ENCODE peak calls at places on chromosomes 7 and 10, in six cellular contexts. One of them, this sample, is unnamed.

GRCh38 chr7:28855538-28856217 is 102.5 kb downstream of the TRIL start:
- DNase-seq in transverse colon: no peak
- DNase-seq in CD4-positive, alpha-beta memory T cell: no peak
- DNase-seq in progenitor cell of endocrine pancreas: no peak
- DNase-seq in stimulated activated CD8-positive, alpha-beta memory T cell treated with anti-CD3 and anti-CD28 coated beads, Interleukin-7, amount 100 ng/mL, for 24 hours: no peak
- DNase-seq in fibroblast of pulmonary artery: peak
- DNase-seq in this sample: no peak

GRCh38 chr10:61215276-61215675 is 237.9 kb downstream of the TMEM26 start:
- DNase-seq in fibroblast of pulmonary artery: no peak
- DNase-seq in transverse colon: no peak
- DNase-seq in stimulated activated CD8-positive, alpha-beta memory T cell treated with anti-CD3 and anti-CD28 coated beads, Interleukin-7, amount 100 ng/mL, for 24 hours: no peak
- DNase-seq in CD4-positive, alpha-beta memory T cell: no peak
- DNase-seq in progenitor cell of endocrine pancreas: no peak
- DNase-seq in this sample: no peak

GRCh38 chr10:122194251-122194650 is 76.8 kb upstream of the BTBD16 start:
- DNase-seq in CD4-positive, alpha-beta memory T cell: no peak
- DNase-seq in stimulated activated CD8-positive, alpha-beta memory T cell treated with anti-CD3 and anti-CD28 coated beads, Interleukin-7, amount 100 ng/mL, for 24 hours: no peak
- DNase-seq in progenitor cell of endocrine pancreas: no peak
- DNase-seq in transverse colon: no peak
- DNase-seq in fibroblast of pulmonary artery: no peak
- DNase-seq in this sample: no peak

GRCh38 chr10:19620867-19621266 is 195.4 kb upstream of the PLXDC2 start:
- DNase-seq in progenitor cell of endocrine pancreas: no peak
- DNase-seq in stimulated activated CD8-positive, alpha-beta memory T cell treated with anti-CD3 and anti-CD28 coated beads, Interleukin-7, amount 100 ng/mL, for 24 hours: no peak
- DNase-seq in transverse colon: no peak
- DNase-seq in CD4-positive, alpha-beta memory T cell: no peak
- DNase-seq in fibroblast of pulmonary artery: no peak
- DNase-seq in this sample: no peak

GRCh38 chr7:138064856-138065357 is 11.4 kb upstream of the AKR1D1 start:
- DNase-seq in fibroblast of pulmonary artery: peak
- DNase-seq in CD4-positive, alpha-beta memory T cell: no peak
- DNase-seq in transverse colon: no peak
- DNase-seq in stimulated activated CD8-positive, alpha-beta memory T cell treated with anti-CD3 and anti-CD28 coated beads, Interleukin-7, amount 100 ng/mL, for 24 hours: no peak
- DNase-seq in progenitor cell of endocrine pancreas: no peak
- DNase-seq in this sample: no peak

GRCh38 chr7:149872419-149873073 is 1.2 kb upstream of the ATP6V0E2 start:
- DNase-seq in transverse colon: peak
- DNase-seq in progenitor cell of endocrine pancreas: no peak
- DNase-seq in CD4-positive, alpha-beta memory T cell: no peak
- DNase-seq in fibroblast of pulmonary artery: peak
- DNase-seq in stimulated activated CD8-positive, alpha-beta memory T cell treated with anti-CD3 and anti-CD28 coated beads, Interleukin-7, amount 100 ng/mL, for 24 hours: no peak
- DNase-seq in this sample: peak

GRCh38 chr7:1499367-1500029 is 4.7 kb downstream of the INTS1 start:
- DNase-seq in progenitor cell of endocrine pancreas: no peak
- DNase-seq in fibroblast of pulmonary artery: no peak
- DNase-seq in stimulated activated CD8-positive, alpha-beta memory T cell treated with anti-CD3 and anti-CD28 coated beads, Interleukin-7, amount 100 ng/mL, for 24 hours: no peak
- DNase-seq in transverse colon: no peak
- DNase-seq in CD4-positive, alpha-beta memory T cell: no peak
- DNase-seq in this sample: no peak

GRCh38 chr10:5117021-5117420 is 22.8 kb downstream of the AKR1C3 start:
- DNase-seq in CD4-positive, alpha-beta memory T cell: no peak
- DNase-seq in fibroblast of pulmonary artery: no peak
- DNase-seq in transverse colon: no peak
- DNase-seq in progenitor cell of endocrine pancreas: no peak
- DNase-seq in stimulated activated CD8-positive, alpha-beta memory T cell treated with anti-CD3 and anti-CD28 coated beads, Interleukin-7, amount 100 ng/mL, for 24 hours: no peak
- DNase-seq in this sample: peak

GRCh38 chr7:74479961-74480829 is 26.5 kb downstream of the GTF2IRD1 start:
- DNase-seq in transverse colon: peak
- DNase-seq in CD4-positive, alpha-beta memory T cell: no peak
- DNase-seq in progenitor cell of endocrine pancreas: peak
- DNase-seq in fibroblast of pulmonary artery: peak
- DNase-seq in stimulated activated CD8-positive, alpha-beta memory T cell treated with anti-CD3 and anti-CD28 coated beads, Interleukin-7, amount 100 ng/mL, for 24 hours: no peak
- DNase-seq in this sample: peak

GRCh38 chr7:497946-498655 is 21.5 kb downstream of the PDGFA start:
- DNase-seq in stimulated activated CD8-positive, alpha-beta memory T cell treated with anti-CD3 and anti-CD28 coated beads, Interleukin-7, amount 100 ng/mL, for 24 hours: no peak
- DNase-seq in CD4-positive, alpha-beta memory T cell: no peak
- DNase-seq in transverse colon: no peak
- DNase-seq in progenitor cell of endocrine pancreas: no peak
- DNase-seq in fibroblast of pulmonary artery: no peak
- DNase-seq in this sample: no peak

GRCh38 chr7:43136064-43136463 is 23.6 kb downstream of the HECW1 start:
- DNase-seq in fibroblast of pulmonary artery: no peak
- DNase-seq in transverse colon: no peak
- DNase-seq in stimulated activated CD8-positive, alpha-beta memory T cell treated with anti-CD3 and anti-CD28 coated beads, Interleukin-7, amount 100 ng/mL, for 24 hours: no peak
- DNase-seq in progenitor cell of endocrine pancreas: no peak
- DNase-seq in CD4-positive, alpha-beta memory T cell: no peak
- DNase-seq in this sample: no peak

GRCh38 chr7:128443817-128444216 is 11.9 kb upstream of the HILPDA start:
- DNase-seq in fibroblast of pulmonary artery: no peak
- DNase-seq in CD4-positive, alpha-beta memory T cell: no peak
- DNase-seq in progenitor cell of endocrine pancreas: no peak
- DNase-seq in stimulated activated CD8-positive, alpha-beta memory T cell treated with anti-CD3 and anti-CD28 coated beads, Interleukin-7, amount 100 ng/mL, for 24 hours: no peak
- DNase-seq in transverse colon: no peak
- DNase-seq in this sample: no peak

GRCh38 chr7:29449569-29450260 is 113.9 kb upstream of the PRR15 start:
- DNase-seq in CD4-positive, alpha-beta memory T cell: no peak
- DNase-seq in transverse colon: no peak
- DNase-seq in progenitor cell of endocrine pancreas: no peak
- DNase-seq in fibroblast of pulmonary artery: no peak
- DNase-seq in stimulated activated CD8-positive, alpha-beta memory T cell treated with anti-CD3 and anti-CD28 coated beads, Interleukin-7, amount 100 ng/mL, for 24 hours: no peak
- DNase-seq in this sample: no peak

This sample was measured in lung microvascular endothelial cell.